ENCODE peak calls at places on chromosomes 13 and 19, in nine cellular contexts. J is suprapubic skin, D is colonic mucosa, U is AG10803, M is HCT116, H is cardiac fibroblast, A is body of pancreas, S is HFF-Myc, W is lower leg skin. N is an unnamed sample.

GRCh38 chr13:94313321-94313720 is 166.2 kb downstream of the DCT start:
- DNase-seq in J (no peak), D (no peak), U (no peak), M (no peak), H (no peak), A (no peak), S (no peak), W (no peak), N (no peak)

GRCh38 chr19:31505596-31505910 is 156.3 kb upstream of the TSHZ3 start:
- DNase-seq in J (no peak), D (no peak), U (no peak), M (no peak), H (no peak), A (no peak), S (no peak), W (no peak), N (no peak)

GRCh38 chr19:18291590-18292459 is 10.4 kb upstream of the JUND start:
- DNase-seq in J (peak; percentile 90), D (peak; percentile 88), U (peak; percentile 73), M (no peak), H (peak; percentile 89), A (peak; percentile 80), S (no peak), W (peak; percentile 82), N (no peak)

GRCh38 chr13:32016631-32017030 is 14.9 kb upstream of the FRY start:
- DNase-seq in J (no peak), D (no peak), U (peak; percentile 50), M (no peak), H (no peak), A (no peak), S (no peak), W (no peak), N (peak; percentile 89)

GRCh38 chr13:35388979-35389378 is 87.5 kb downstream of the MAB21L1 start:
- DNase-seq in J (no peak), D (no peak), U (peak; percentile 61), M (no peak), H (peak; percentile 51), A (no peak), S (peak; percentile 24), W (no peak), N (no peak)

GRCh38 chr13:112128052-112128610 is 61.2 kb downstream of the SOX1 start:
- DNase-seq in J (no peak), D (no peak), U (no peak), M (no peak), H (no peak), A (no peak), S (no peak), W (no peak), N (no peak)

GRCh38 chr13:52411629-52412028 is 5.7 kb upstream of the THSD1 start:
- DNase-seq in J (no peak), D (no peak), U (peak; percentile 53), M (no peak), H (no peak), A (no peak), S (no peak), W (no peak), N (no peak)

GRCh38 chr19:1282588-1283206 is 3.0 kb upstream of the EFNA2 start:
- DNase-seq in J (no peak), D (peak; percentile 48), U (no peak), M (no peak), H (no peak), A (no peak), S (no peak), W (no peak), N (no peak)

GRCh38 chr19:29831041-29831548 is 19.3 kb downstream of the CCNE1 start:
- DNase-seq in J (peak; percentile 16), D (no peak), U (no peak), M (peak; percentile 76), H (no peak), A (no peak), S (no peak), W (no peak), N (no peak)

GRCh38 chr13:68984688-68985319 is 1122.8 kb upstream of the ATXN8OS start:
- DNase-seq in J (peak; percentile 56), D (no peak), U (no peak), M (no peak), H (no peak), A (no peak), S (no peak), W (no peak), N (no peak)

GRCh38 chr19:1307755-1308303 is 22.2 kb downstream of the EFNA2 start:
- DNase-seq in J (no peak), D (no peak), U (no peak), M (no peak), H (no peak), A (no peak), S (no peak), W (no peak), N (no peak)

GRCh38 chr19:46288896-46289588 is 7.8 kb upstream of the HIF3A start:
- DNase-seq in J (no peak), D (no peak), U (peak; percentile 74), M (no peak), H (peak; percentile 93), A (no peak), S (peak; percentile 88), W (no peak), N (peak; percentile 96)

GRCh38 chr13:114264886-114265611 is 16.4 kb upstream of the UPF3A start:
- DNase-seq in J (no peak), D (no peak), U (peak; percentile 77), M (no peak), H (no peak), A (no peak), S (no peak), W (no peak), N (no peak)

DNA sequence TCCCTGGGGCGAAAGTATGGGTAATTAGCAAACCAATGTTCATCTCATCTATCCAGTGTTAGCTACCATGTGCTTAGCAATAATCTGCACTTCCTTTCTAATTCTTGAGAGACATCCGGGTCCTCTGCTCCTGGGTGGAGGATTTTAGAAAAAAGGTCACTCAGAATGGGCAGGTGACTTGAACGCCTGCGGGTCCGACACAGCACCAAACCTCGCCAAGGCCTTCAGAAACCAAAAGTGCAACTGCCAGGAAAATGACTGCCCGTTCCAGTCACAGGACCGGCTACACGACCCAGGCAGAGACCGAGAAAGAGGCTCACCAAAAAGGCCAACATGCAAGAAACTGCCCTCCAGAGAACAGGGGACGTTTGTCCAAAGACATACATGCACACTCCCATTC is 39.9 kb downstream of the ZNF146 start:
- DNase-seq in J (no peak), D (no peak), U (no peak), M (no peak), H (no peak), A (no peak), S (no peak), W (no peak), N (no peak)
- TF ChIP-seq CTCF in J (no peak), D (no peak), U (no peak), M (no peak), H (no peak), A (no peak), S (no peak), W (no peak), N (no peak)

DNA sequence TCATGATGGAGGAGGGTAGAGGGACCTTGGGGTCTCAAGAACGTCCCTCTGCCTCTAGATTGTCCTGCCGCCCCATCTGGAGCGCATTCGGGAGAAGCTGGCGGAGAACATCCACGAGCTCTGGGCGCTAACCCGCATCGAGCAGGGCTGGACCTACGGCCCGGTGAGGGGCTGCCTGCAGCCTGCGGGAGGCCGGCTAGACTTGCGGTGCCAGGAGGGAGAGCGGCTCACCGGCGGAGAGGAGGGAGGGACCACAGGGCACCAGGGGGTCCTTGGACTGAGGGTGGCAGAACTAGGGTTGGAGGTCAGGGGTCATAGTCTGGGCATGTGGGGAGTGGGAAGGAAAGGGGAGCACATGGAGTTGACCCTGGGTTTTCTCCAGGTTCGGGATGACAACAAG is 29.9 kb downstream of the RYR1 start:
- DNase-seq in J (no peak), D (no peak), U (no peak), M (no peak), H (no peak), A (no peak), S (no peak), W (no peak), N (no peak)
- H3K4me3 ChIP-seq in J (no peak overlapping the region), D (no peak overlapping the region), U (no peak overlapping the region), M (no peak overlapping the region), H (no peak overlapping the region), A (no peak overlapping the region), S (no peak overlapping the region), W (no peak overlapping the region), N (no peak overlapping the region)

DNA sequence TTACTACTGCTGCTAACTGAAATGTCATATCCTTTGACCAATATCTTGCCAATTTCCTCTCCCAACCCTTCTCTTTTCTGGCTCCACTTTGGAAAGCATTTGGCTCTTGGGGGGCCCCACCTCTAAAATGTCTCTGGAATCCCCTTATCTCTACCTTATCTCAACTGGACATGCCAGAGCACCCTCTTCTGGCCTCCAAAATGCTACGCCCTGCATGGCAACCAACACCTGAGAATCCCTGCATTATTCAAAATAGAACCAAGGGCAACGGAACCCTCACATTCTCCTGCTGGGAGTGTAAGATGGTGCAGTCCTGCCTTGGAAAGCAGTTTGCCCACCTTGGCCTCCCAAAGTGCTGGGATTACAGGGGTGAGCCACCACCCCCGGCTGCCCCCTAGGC is 35.3 kb downstream of the CERS4 start:
- DNase-seq in J (no peak), D (no peak), U (no peak), M (no peak), H (no peak), A (no peak), S (no peak), W (no peak), N (no peak)
- TF ChIP-seq CTCF in J (no peak), D (no peak), U (no peak), M (no peak), H (no peak), A (no peak), S (no peak), W (no peak), N (no peak)

GRCh38 chr13:66831317-66831716 is 398.8 kb downstream of the PCDH9 start:
- DNase-seq in J (no peak), D (no peak), U (no peak), M (no peak), H (no peak), A (no peak), S (no peak), W (no peak), N (no peak)
- H3K4me3 ChIP-seq in J (no peak overlapping the region), D (no peak overlapping the region), U (no peak overlapping the region), M (no peak overlapping the region), H (no peak overlapping the region), A (no peak overlapping the region), S (no peak overlapping the region), W (no peak overlapping the region), N (no peak overlapping the region)

DNA sequence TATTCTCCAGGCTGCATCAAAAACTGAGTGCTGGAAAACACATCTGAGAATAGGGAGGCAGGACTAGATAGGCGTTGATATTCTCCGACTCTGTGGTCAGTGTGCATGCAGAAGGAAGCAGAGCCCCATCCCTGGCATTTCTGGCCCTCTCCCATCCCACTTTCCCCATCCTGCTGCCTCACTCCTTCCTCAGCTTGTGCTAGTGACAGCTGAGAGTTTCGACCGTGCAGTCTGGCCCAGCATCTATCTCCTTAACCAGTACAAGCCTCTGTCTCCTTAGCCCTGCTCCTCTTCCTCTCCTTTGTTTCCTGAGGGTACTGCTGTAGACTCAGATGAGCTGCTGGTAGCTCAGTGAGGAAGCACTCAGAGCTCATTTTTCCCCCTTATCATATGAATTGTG is 163.2 kb downstream of the SUCLA2 start:
- DNase-seq in J (no peak), D (no peak), U (no peak), M (no peak), H (no peak), A (no peak), S (no peak), W (no peak), N (no peak)
- TF ChIP-seq CTCF in J (no peak), D (no peak), U (no peak), M (no peak), H (no peak), A (no peak), S (no peak), W (no peak), N (no peak)